ENCODE peak calls at places on chromosomes 12 and 14, in nine cellular contexts. S, M, C, X, K, W, F, P and B are unnamed samples.

GRCh38 chr14:44297437-44297836 is 209.6 kb downstream of the FSCB start:
- DNase-seq in S (no peak), M (no peak), C (no peak), X (no peak), K (no peak), W (no peak), F (no peak), P (no peak), B (no peak)

GRCh38 chr14:68495638-68496114 is 297.2 kb downstream of the ZFP36L1 start:
- DNase-seq in S (no peak), M (no peak), C (no peak), X (no peak), K (no peak), W (no peak), F (no peak), P (no peak), B (no peak)

GRCh38 chr12:68169213-68169889 is 9.8 kb upstream of the IFNG start:
- DNase-seq in S (no peak), M (no peak), C (no peak), X (no peak), K (no peak), W (no peak), F (no peak), P (no peak), B (no peak)

GRCh38 chr14:68682166-68683103 is 110.4 kb downstream of the ZFP36L1 start:
- DNase-seq in S (peak), M (peak), C (peak), X (peak), K (no peak), W (peak), F (peak), P (peak), B (peak)

GRCh38 chr12:99024191-99024590 is 379.1 kb downstream of the APAF1 start:
- DNase-seq in S (no peak), M (no peak), C (no peak), X (no peak), K (no peak), W (no peak), F (no peak), P (peak), B (no peak)

GRCh38 chr12:19869413-19869812 is 430.1 kb downstream of the AEBP2 start:
- DNase-seq in S (no peak), M (no peak), C (no peak), X (no peak), K (no peak), W (no peak), F (no peak), P (peak), B (no peak)

GRCh38 chr12:22935090-22935489 is 310.1 kb downstream of the ETNK1 start:
- DNase-seq in S (no peak), M (no peak), C (no peak), X (no peak), K (no peak), W (no peak), F (no peak), P (peak), B (no peak)

GRCh38 chr12:132561784-132562156 is 48.6 kb downstream of the LRCOL1 start:
- DNase-seq in S (no peak), M (no peak), C (no peak), X (no peak), K (no peak), W (peak), F (no peak), P (no peak), B (peak)

GRCh38 chr12:118999107-118999506 is 17.8 kb downstream of the SRRM4 start:
- DNase-seq in S (no peak), M (no peak), C (no peak), X (no peak), K (no peak), W (no peak), F (no peak), P (no peak), B (no peak)

GRCh38 chr12:89874146-89874545 is 165.5 kb upstream of the ATP2B1 start:
- DNase-seq in S (no peak), M (no peak), C (no peak), X (no peak), K (no peak), W (no peak), F (no peak), P (peak), B (no peak)

GRCh38 chr12:107444771-107445170 is 240.8 kb upstream of the PWP1 start:
- DNase-seq in S (no peak), M (no peak), C (no peak), X (no peak), K (no peak), W (no peak), F (no peak), P (no peak), B (no peak)

GRCh38 chr12:13167226-13167625 is 29.3 kb upstream of the EMP1 start:
- DNase-seq in S (no peak), M (no peak), C (no peak), X (no peak), K (no peak), W (no peak), F (no peak), P (no peak), B (no peak)

GRCh38 chr14:35534884-35535793 is 1.2 kb downstream of the INSM2 start:
- DNase-seq in S (no peak), M (peak), C (peak), X (peak), K (peak), W (peak), F (peak), P (peak), B (peak)

GRCh38 chr12:130916251-130916911 is 37.3 kb upstream of the ADGRD1 start:
- DNase-seq in S (peak), M (no peak), C (peak), X (peak), K (peak), W (peak), F (peak), P (peak), B (peak)

GRCh38 chr14:26621807-26622560 is 24.2 kb upstream of the NOVA1 start:
- DNase-seq in S (no peak), M (no peak), C (no peak), X (no peak), K (no peak), W (no peak), F (no peak), P (peak), B (no peak)

DNA sequence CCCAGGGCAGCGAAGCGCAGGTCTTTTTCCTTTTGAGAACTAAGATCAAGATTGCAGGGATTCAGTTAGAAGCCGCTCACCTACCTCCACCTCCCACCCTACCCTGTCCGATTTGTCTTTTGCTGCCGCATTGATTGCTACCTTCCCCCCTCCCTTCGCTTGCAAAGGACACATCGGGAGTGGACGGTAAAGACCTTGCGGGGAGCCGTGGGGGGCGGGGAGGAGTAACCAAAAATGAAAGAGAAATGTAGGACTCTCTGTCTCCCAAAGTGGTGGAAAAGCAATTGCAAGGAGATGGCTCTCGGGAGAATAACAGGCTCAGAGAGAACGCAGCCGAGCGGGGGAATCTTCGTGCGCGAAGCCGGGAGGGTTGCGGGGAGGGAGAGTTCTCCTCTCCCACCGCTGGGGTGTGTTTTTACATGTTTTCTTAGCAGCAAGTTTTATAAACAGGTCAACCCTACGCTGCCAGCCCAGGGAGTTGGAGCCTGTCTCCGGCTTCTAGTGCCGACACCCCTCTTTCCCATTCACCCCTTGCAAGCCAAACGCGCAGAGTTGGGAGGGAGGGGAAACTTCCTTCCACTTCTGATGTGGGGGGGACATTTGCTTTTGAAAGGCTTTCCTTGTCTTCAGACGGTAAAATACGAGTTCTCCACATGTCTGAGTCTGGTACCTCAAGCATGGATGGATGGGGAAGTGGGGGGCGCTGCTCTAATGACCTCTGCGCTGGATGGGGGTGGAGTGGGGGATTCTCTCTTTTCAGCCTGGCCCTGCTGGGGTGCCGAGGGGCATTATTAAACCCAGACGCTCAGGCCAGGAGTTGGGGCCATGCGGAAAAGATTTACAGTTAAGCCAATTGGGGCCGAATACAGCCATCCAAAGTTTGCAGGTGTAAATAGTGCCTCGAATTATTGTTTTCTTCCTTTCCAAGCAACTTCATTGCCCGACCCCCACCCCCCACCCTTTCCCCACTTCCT is 8.9 kb upstream of the TBX3 start:
- DNase-seq in S (no peak), M (no peak), C (peak), X (no peak), K (no peak), W (no peak), F (no peak), P (peak), B (peak)
- H3K4me3 ChIP-seq in S (peak), M (peak), C (peak), X (peak), K (no peak), W (no peak), F (peak), P (peak), B (peak)

DNA sequence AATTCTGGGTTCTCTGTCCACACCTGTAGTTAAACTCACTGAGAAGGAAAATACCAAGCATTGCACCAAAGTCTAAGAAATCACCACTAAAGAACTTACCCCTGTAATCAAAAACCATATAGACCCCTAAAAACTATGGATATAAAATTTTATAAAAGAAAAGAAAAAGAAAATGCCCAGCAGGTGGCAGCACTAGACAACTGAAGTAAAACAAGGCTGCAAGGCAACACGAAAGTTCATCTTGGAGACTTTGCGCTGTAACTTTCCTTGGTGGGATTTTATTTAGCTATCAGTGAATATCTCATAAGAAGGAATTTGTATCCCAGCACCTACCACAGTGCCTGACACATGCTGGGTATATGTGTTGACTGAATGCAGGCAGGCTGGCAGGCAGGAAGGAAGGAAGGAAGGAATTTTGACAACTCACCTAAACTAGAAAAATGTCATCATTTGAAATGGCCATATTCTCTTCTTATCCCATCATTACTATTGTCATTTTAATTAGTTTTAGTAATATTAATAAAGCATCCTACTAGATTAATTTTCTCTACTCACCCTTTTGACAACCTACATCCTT is 68.2 kb upstream of the ETV6 start:
- DNase-seq in S (no peak), M (peak), C (peak), X (peak), K (peak), W (peak), F (no peak), P (peak), B (peak)
- TF ChIP-seq CTCF in S (peak), M (peak), C (peak), X (peak), K (no peak), W (peak), F (peak), P (peak), B (peak)

DNA sequence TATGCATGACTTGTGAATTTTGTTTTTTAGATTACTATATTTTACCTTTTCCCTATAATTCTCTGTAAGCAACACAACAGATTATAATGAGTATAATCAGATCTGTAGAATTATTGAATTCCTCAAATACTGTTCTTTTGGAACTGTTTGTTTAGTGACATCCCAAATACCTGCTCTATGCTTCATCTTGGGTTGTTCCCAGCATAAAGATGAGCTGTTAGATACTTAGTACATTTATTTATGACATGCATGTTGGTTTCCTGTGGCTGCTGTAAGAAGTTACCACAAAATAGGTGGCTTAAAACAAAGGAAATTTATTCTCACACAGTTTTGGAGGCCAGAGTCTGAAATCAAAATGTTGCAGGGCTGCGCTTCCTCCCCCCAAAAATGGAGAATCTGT is 78.4 kb downstream of the PTPRR start:
- DNase-seq in S (no peak), M (no peak), C (no peak), X (no peak), K (no peak), W (no peak), F (no peak), P (no peak), B (peak)
- H3K4me3 ChIP-seq in S (no peak), M (no peak), C (no peak), X (no peak), K (no peak), W (no peak), F (no peak), P (no peak), B (no peak)

DNA sequence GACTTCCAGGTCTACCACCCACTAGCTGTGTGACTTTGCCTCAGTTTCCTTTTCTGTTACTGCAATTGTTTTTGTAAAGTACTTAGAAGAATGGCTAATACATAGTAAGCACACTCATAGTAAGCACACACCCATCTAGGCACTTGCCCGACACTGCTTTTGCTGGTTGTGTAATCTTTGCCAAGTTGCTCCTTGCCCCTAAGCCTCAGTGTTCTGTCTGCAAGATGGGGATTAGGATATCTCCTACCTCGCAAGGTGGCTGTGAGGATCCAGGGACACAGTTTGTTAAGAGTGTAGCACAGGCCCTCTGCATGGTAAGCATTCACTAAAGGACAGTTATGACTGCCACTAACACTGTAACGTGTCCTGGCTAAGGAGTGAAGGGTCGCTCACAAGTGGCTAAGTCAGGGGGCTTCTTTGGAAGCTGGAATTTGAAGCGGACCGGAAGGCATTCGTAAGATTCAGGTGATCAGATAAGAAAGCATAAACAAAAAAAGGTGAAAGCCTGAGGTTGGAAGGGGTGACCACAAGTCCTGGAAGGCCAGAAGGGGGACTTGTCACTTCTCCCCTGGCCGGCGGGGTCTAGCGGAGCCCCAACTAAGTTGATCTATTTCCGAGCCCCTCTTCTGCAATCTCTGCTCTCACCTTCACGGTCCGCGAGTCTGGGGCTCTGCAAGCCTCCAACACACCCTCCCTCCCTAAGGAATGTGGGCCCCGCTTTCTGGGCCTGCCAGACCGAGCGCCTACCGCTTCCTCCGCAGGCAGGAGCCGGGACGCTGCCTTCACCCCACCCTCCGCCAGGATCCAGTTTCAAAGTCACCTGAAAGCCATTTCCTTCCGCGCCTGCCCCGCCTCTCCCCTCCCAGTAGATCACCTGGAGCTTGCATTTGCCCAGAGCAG is 1.5 kb upstream of the PLEKHG3 start:
- DNase-seq in S (peak), M (no peak), C (no peak), X (peak), K (peak), W (peak), F (peak), P (no peak), B (no peak)
- TF ChIP-seq CTCF in S (no peak), M (no peak), C (no peak), X (no peak), K (no peak), W (no peak), F (no peak), P (no peak), B (no peak)

GRCh38 chr14:21263284-21264024 is 5.8 kb downstream of the HNRNPC start:
- DNase-seq in S (no peak), M (no peak), C (no peak), X (no peak), K (no peak), W (no peak), F (no peak), P (no peak), B (no peak)

GRCh38 chr14:21264025-21264801 is 5.0 kb downstream of the HNRNPC start:
- DNase-seq in S (no peak), M (peak), C (no peak), X (no peak), K (no peak), W (no peak), F (no peak), P (peak), B (peak)

GRCh38 chr14:21258889-21259787 is 10.1 kb downstream of the HNRNPC start:
- DNase-seq in S (no peak), M (no peak), C (no peak), X (no peak), K (no peak), W (no peak), F (no peak), P (no peak), B (no peak)

GRCh38 chr14:21261824-21262223 is 7.4 kb downstream of the HNRNPC start:
- DNase-seq in S (no peak), M (no peak), C (no peak), X (no peak), K (no peak), W (no peak), F (no peak), P (no peak), B (no peak)

DNA sequence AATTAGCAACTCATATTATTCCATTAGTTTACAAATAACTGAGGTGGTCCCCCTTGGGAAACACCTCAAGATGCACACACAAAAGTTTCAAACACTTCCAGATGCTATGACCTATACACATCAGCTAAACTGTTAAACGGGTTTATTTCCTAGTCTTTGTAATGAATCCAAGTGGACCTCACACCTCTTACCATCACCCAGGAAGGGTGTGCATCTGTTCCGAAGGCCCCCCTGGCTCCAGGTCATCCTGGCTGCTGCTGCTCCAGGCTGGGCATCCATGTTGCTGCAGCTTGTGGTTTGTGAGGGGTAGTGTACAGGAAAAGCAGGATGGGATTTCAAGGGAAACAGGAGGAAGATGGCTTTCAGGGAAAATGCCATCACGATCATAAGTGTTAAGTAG is 6.8 kb downstream of the HNRNPC start:
- DNase-seq in S (no peak), M (no peak), C (no peak), X (no peak), K (no peak), W (no peak), F (peak), P (no peak), B (no peak)
- H3K4me3 ChIP-seq in S (no peak), M (no peak), C (no peak), X (no peak), K (no peak), W (no peak), F (no peak), P (no peak), B (no peak)

DNA sequence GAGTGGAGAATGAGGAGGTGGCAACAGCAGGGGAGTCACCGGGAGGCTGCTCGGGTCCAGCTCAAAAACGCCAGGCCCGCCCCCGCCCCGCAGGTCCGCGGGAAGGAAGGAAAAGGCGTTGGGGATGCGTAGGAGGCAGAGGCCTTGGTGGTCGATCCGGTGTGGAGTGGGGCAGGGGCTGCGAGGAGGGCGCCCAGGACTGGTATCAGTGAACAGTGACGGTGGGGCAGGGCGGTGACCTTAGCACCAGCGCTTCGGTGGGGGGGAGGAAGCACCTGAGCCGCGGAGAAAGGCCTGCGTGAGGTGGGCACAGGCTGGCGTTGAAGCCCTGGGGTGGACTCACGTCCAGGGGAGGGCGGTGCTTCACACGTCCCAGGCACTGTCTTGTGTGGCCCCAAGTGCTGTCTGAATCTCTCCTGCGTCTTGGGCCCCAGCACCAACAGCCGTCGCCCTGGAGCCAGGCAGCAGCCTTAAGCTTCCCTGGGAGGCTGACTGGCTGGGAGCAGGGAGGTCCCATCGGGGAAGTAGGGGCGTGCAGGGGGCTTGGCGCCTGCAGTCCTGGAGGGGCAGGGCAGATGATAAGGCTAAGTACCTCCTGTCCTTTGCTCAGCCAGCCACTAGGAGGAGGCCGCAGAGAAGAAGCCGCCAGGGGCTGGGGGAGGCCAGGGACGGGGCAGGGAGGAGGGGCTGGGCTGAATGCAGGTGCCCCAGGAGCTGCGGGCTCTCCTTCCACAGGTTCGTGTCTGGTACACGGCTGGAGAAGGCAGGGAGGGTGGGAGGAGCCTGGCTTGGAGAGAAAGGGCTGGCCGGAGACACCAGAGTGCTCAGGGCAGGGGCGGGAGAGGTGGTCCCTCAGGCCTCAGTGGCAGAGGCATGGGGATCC is 26.5 kb downstream of the ZBTB42 start:
- DNase-seq in S (no peak), M (no peak), C (no peak), X (peak), K (peak), W (peak), F (peak), P (peak), B (peak)
- TF ChIP-seq CTCF in S (peak), M (peak), C (peak), X (peak), K (peak), W (no peak), F (peak), P (peak), B (peak)